ENCODE peak calls at places on chromosomes 11 and 22, in five cellular contexts. H is right cardiac atrium, U is HAP-1, F is right lobe of liver, R is coronary artery. M is an unnamed sample.

GRCh38 chr22:39493759-39494158 is 8.3 kb upstream of the MIEF1 start:
- DNase-seq in H (no peak), U (no peak), F (no peak), R (no peak), M (peak; percentile 80)

GRCh38 chr22:20239951-20240773 is 28.0 kb downstream of the RTN4R start:
- DNase-seq in H (peak; percentile 67), U (no peak), F (no peak), R (no peak), M (no peak)

GRCh38 chr22:27372969-27373670 is 428.4 kb downstream of the MN1 start:
- DNase-seq in H (peak; percentile 45), U (peak; percentile 22), F (peak; percentile 42), R (no peak), M (no peak)

GRCh38 chr22:47604563-47604962 is 842.1 kb downstream of the TBC1D22A start:
- DNase-seq in H (no peak), U (no peak), F (no peak), R (peak; percentile 24), M (no peak)

GRCh38 chr11:120707098-120707497 is 195.6 kb downstream of the GRIK4 start:
- DNase-seq in H (no peak), U (no peak), F (peak; percentile 32), R (no peak), M (no peak)

GRCh38 chr11:96538104-96538503 is 148.3 kb downstream of the JRKL start:
- DNase-seq in H (no peak), U (no peak), F (no peak), R (no peak), M (no peak)

GRCh38 chr11:13685461-13686108 is 17.1 kb downstream of the FAR1 start:
- DNase-seq in H (no peak), U (peak; percentile 64), F (no peak), R (no peak), M (peak; percentile 41)

GRCh38 chr22:46984751-46985506 is 222.5 kb downstream of the TBC1D22A start:
- DNase-seq in H (no peak), U (no peak), F (peak; percentile 48), R (no peak), M (peak; percentile 68)

GRCh38 chr11:31813242-31813960 is 2.3 kb upstream of the PAX6 start:
- DNase-seq in H (no peak), U (peak; percentile 66), F (no peak), R (no peak), M (no peak)

GRCh38 chr11:120599816-120600420 is 88.4 kb downstream of the GRIK4 start:
- DNase-seq in H (no peak), U (no peak), F (no peak), R (no peak), M (no peak)

GRCh38 chr22:23784215-23784732 is 2.5 kb upstream of the SMARCB1 start:
- DNase-seq in H (no peak), U (no peak), F (peak; percentile 69), R (no peak), M (no peak)

GRCh38 chr22:42228480-42228879 is 42.0 kb downstream of the TCF20 start:
- DNase-seq in H (no peak), U (no peak), F (no peak), R (no peak), M (no peak)

GRCh38 chr11:115630109-115630700 is 126.0 kb upstream of the CADM1 start:
- DNase-seq in H (no peak), U (no peak), F (no peak), R (no peak), M (no peak)

GRCh38 chr11:101718406-101718805 is 134.6 kb upstream of the TRPC6 start:
- DNase-seq in H (no peak), U (peak; percentile 59), F (no peak), R (no peak), M (no peak)

GRCh38 chr22:24247564-24248344 is 2.9 kb upstream of the GGT5 start:
- DNase-seq in H (peak; percentile 97), U (peak; percentile 62), F (peak; percentile 79), R (peak; percentile 98), M (peak; percentile 99)

DNA sequence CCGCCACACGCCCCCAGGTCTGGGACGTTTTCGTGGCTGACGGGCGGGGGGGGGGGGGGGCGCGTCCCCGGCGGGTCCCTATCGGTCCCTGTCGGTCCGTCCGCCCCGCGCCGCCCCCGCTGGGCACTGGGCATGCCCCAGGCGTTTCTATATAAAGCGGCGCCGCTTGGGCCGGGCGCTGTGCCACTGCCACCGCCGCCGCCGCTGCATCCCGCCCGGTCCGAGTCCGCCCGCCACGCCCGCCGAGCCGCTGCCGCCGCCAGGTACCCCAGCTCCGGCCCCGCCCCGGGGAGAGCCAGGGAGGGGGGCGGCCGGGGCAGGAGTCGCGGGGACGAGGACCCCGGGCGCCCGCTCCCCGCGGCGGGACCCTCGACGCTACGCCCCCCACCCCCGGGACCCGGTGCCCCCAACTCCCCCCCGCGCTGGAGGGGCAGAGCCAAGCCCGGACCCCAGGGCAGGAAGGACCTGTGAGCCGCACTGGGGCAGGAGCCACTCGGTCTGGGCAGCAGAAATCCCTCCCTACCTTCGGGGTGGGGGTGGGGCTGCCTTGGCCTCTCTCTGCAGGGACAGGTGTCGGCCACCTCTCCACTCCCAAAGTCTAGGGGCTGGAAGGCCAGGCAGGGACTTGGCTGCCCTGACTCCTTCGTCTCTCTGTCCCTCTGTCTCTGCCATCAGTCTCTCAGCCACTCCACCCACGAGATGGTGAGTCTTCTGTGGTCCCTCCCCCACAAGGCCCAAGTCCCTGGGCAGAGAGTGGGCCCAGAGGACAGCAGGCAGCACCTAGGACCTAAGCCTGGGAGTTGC is at the start of gene CARNS1:
- DNase-seq in H (peak; percentile 70), U (no peak), F (no peak), R (no peak), M (no peak)
- H3K4me3 ChIP-seq in H (peak within 1 kb of the TSS; percentile 18), U (no peak within 1 kb of the TSS), F (no peak within 1 kb of the TSS), R (peak within 1 kb of the TSS; percentile 60), M (peak within 1 kb of the TSS; percentile 31)

DNA sequence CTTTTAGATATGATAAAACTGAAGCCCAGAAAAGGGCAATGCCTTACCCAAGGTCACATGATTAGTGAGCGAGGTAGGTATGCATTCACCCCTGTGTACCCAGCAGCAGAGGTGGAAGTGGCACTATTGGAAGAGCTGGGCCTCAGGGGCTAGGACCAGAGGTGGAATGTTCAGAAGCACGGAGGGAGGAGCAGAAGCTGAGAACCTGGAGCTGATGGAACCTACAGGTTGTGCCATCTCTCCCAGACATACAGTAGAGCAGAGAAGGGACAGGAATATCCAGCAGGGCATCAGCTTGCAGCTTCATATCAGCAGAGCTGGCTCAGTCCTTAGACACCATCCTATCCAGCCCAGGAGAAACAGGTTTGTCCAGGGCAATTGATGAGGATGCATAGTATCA is 14.6 kb upstream of the FCHSD2 start:
- DNase-seq in H (no peak), U (no peak), F (no peak), R (peak; percentile 52), M (no peak)
- H3K4me3 ChIP-seq in H (no peak overlapping the region), U (no peak overlapping the region), F (no peak overlapping the region), R (no peak overlapping the region), M (no peak overlapping the region)

DNA sequence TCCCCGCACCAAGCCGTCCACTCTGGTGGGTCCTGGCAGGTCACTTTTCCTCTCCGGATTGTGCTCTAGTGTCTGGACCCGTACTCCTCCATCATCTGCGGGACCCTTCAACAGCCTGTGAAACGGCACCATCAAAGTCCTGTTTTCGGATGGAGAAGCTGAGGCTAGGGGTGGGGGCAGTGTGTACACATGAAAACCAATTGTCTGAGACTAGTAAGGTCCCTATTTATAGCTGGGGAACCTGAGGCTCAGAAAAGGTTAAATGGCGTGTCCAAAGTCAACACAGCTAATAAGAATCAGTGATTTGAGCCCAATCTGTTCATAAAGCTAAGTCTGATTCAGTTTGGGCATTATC is 666 bp upstream of the LRRC32 start:
- DNase-seq in H (no peak), U (no peak), F (no peak), R (no peak), M (no peak)
- H3K4me3 ChIP-seq in H (peak overlapping the region; percentile 89), U (peak overlapping the region; percentile 32), F (no peak overlapping the region), R (peak overlapping the region; percentile 81), M (no peak overlapping the region)

DNA sequence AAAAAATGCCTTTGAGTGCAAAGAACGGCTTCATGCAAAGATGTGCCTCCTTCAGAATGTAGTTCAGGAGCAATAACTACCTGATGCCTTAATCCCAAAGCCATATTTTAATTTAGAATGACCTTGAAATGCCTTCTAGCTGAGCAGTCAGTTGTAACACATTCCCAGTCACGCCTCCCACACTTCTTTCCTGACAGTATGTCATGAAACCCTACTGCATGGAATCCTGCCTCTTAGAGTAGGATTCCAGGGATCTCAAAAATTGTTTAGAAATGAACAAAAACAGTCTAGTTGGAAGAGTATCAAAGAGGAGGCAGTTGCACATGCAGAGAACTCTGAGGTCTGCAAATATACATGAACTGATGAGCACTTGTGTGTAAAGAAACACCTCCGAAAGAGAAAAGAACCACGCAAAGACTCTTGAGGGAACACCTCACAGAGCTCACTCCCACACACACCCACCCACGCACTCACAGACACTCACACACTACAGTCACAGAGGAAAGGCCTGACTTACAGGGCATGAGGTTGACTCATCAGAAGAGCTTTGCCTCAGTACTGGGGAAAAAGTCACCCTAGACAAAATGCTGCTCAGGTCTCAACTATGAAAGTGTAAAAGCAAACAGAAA is 77.4 kb downstream of the GGTLC2 start:
- DNase-seq in H (no peak), U (no peak), F (no peak), R (no peak), M (peak; percentile 70)
- H3K4me3 ChIP-seq in H (no peak overlapping the region), U (no peak overlapping the region), F (no peak overlapping the region), R (no peak overlapping the region), M (no peak overlapping the region)

DNA sequence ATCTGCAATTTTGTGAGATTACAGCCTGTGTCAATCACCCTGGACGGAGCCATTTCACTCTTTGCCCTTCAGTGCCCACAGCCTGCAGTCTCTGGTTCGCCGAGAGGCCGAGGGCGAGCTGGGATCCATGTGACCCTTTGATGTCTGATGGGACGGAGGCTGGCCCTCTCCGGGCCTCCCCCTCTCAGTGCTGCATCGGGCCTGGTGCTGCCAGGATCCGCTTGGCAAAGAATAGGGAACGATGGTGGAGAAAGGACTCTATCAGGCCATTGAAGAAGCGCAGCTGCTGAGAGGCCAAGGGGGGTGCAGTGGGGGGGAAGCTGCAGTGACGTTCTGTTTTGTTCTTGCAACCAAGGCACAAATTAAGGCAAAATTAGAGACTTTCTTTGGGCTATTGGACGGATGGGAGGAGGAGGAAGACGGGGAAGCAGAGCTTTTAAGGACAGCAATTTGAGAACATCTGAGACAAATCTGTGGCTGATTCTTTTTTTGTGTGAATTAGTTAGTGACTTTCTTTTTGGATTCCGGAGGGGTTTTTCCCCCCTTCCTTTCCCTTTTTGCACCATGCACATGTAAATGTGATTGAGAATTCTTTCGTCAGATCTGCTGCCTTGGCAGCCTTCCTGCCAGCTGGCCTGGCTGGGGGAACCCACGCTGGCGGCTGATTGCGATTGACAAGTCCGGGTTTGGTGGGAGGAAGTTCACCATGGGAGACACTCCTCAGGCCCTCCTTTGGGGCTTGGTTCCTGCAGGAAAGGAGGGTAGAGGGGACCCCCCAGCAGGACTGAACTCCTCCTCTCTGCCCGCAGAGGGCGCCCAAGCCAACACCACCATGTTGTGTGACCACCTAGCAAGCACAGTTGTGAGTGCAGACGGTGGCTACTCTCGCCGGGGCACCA is 214.5 kb downstream of the NTM start:
- DNase-seq in H (peak; percentile 41), U (no peak), F (no peak), R (no peak), M (no peak)
- H3K4me3 ChIP-seq in H (no peak overlapping the region), U (no peak overlapping the region), F (no peak overlapping the region), R (no peak overlapping the region), M (no peak overlapping the region)

M was measured in fibroblast of the aortic adventitia.